ENCODE peak calls at places on chromosomes 6 and 20, in six cellular contexts. P, C, Q, S, B and T are unnamed samples.
A peak's percentile ranks its signal among the peaks of the same experiment; 100 is the strongest.

GRCh38 chr20:62831361-62831788 is 14.5 kb downstream of the COL9A3 start:
- DNase-seq in B (no peak), P (peak; percentile 10), S (no peak), Q (no peak), C (no peak), T (no peak)

GRCh38 chr20:24034820-24035219 is 46.2 kb upstream of the GGTLC1 start:
- DNase-seq in C (no peak), Q (no peak), S (no peak), P (no peak), B (no peak), T (no peak)

GRCh38 chr6:17816921-17817611 is 110.3 kb upstream of the NUP153 start:
- DNase-seq in Q (no peak), S (peak; percentile 75), P (no peak), B (no peak), C (no peak), T (no peak)

GRCh38 chr6:117908246-117909107 is 1.4 kb downstream of the SLC35F1 start:
- DNase-seq in P (peak; percentile 10), C (no peak), B (peak; percentile 52), S (no peak), Q (peak; percentile 14), T (no peak)

GRCh38 chr6:33915134-33915533 is 111.3 kb upstream of the MLN start:
- DNase-seq in B (no peak), Q (no peak), C (no peak), P (no peak), S (no peak), T (no peak)

GRCh38 chr6:135935951-135936601 is 84.6 kb downstream of the PDE7B start:
- DNase-seq in B (no peak), S (peak; percentile 75), Q (no peak), C (no peak), P (no peak), T (no peak)

GRCh38 chr20:49276895-49277785 is 717 bp downstream of the ZNFX1 start:
- DNase-seq in Q (peak; percentile 50), C (peak; percentile 72), B (peak; percentile 41), S (no peak), P (peak; percentile 49), T (no peak)

GRCh38 chr6:129672883-129673631 is 36.9 kb downstream of the ARHGAP18 start:
- DNase-seq in P (no peak), B (no peak), C (no peak), Q (no peak), S (peak; percentile 87), T (no peak)

GRCh38 chr6:10250655-10251220 is 164.1 kb downstream of the TFAP2A start:
- DNase-seq in S (no peak), B (no peak), P (no peak), C (no peak), Q (no peak), T (no peak)

GRCh38 chr20:51668932-51669331 is 99.3 kb downstream of the ATP9A start:
- DNase-seq in P (no peak), B (no peak), Q (no peak), C (no peak), S (no peak), T (no peak)

GRCh38 chr20:41499064-41499463 is 119.1 kb downstream of the CHD6 start:
- DNase-seq in C (no peak), Q (no peak), B (no peak), P (no peak), S (no peak), T (no peak)

GRCh38 chr6:135922746-135923145 is 71.2 kb downstream of the PDE7B start:
- DNase-seq in P (peak; percentile 66), S (peak; percentile 58), Q (peak; percentile 76), C (no peak), B (no peak), T (no peak)

GRCh38 chr20:4087923-4088322 is 72.6 kb upstream of the RNF24 start:
- DNase-seq in B (no peak), S (peak; percentile 57), Q (no peak), P (no peak), C (no peak), T (no peak)

GRCh38 chr6:125332664-125333063 is 30.9 kb upstream of the HDDC2 start:
- DNase-seq in S (no peak), Q (no peak), B (no peak), C (no peak), P (no peak), T (no peak)

GRCh38 chr20:17633221-17633849 is 48.7 kb downstream of the RRBP1 start:
- DNase-seq in P (no peak), S (no peak), B (no peak), C (no peak), Q (no peak), T (no peak)

GRCh38 chr6:169799474-169799926 is 48.1 kb downstream of the ERMARD start:
- DNase-seq in B (no peak), Q (no peak), S (no peak), C (no peak), P (no peak), T (no peak)

GRCh38 chr6:169798764-169799473 is 47.5 kb downstream of the ERMARD start:
- DNase-seq in B (no peak), P (no peak), S (no peak), Q (no peak), C (no peak), T (no peak)

GRCh38 chr6:169801396-169802160 is 50.2 kb downstream of the ERMARD start:
- DNase-seq in P (no peak), Q (no peak), B (peak; percentile 31), C (no peak), S (no peak), T (no peak)

GRCh38 chr6:169800668-169801395 is 49.4 kb downstream of the ERMARD start:
- DNase-seq in C (peak; percentile 67), B (no peak), S (peak; percentile 82), P (no peak), Q (no peak), T (no peak)

GRCh38 chr6:169800116-169800667 is 48.8 kb downstream of the ERMARD start:
- DNase-seq in Q (no peak), C (peak; percentile 68), P (no peak), S (no peak), B (no peak), T (no peak)
- H3K4me1 ChIP-seq in Q (no peaks in the 10 kb centered on the region), C (peaks cover 4% of the 10 kb centered on the region), P (no peaks in the 10 kb centered on the region), S (peaks cover 10% of the 10 kb centered on the region), B (peaks cover 24% of the 10 kb centered on the region), T (peaks cover 26% of the 10 kb centered on the region)

DNA sequence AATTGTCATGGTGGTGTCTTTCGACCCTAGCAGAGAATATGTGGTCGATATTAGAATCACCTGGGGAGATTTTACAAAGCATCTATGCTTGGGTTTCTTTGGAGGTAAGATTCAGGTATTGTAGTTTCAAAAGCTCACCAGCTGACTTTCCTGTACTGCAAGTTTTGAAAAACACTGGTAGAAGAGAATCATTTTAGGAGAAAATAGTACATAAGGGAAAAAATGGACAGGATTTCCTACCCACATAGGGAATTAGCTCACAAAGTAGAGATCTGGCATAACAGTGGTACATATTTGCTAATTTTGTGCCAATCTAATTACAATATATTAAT is 27.4 kb upstream of the ABT1 start:
- DNase-seq in B (no peak), C (no peak), P (no peak), S (no peak), Q (no peak), T (no peak)
- H3K4me3 ChIP-seq in B (peak overlapping the region; percentile 97), C (peak overlapping the region; percentile 58), P (no peak overlapping the region), S (peak overlapping the region; percentile 65), Q (peak overlapping the region; percentile 3), T (peak overlapping the region; percentile 90)

DNA sequence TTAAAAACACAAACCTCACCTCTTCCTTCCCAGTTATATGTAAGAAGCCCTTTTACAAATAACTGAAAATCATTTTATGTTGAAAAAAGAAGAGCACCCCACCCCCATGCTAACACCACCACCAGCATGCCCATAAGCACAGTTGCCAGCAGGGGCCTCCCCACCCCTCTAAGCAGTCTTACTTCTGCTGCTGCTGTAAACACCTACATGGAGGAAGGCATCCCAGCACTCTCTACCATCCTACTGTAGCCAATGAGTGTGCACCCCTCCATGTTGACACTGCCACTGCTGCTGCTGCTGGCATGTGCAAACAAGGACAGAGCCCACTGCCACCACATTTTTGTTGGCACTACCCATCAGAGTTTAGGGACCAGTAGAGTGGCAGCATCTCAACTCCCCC is 49.6 kb upstream of the PHIP start:
- DNase-seq in C (no peak), B (peak; percentile 5), Q (no peak), P (no peak), S (no peak), T (no peak)
- TF ChIP-seq CTCF in C (no peak), B (peak; percentile 17), Q (no peak), P (no peak), S (no peak), T (no peak)

GRCh38 chr6:157159339-157159738 is 164.0 kb downstream of the TMEM242 start:
- DNase-seq in B (no peak), C (no peak), P (no peak), Q (no peak), S (no peak), T (no peak)

GRCh38 chr6:157155838-157156237 is 167.5 kb downstream of the TMEM242 start:
- DNase-seq in Q (no peak), C (no peak), P (no peak), S (no peak), B (no peak), T (no peak)

GRCh38 chr6:157158897-157159296 is 164.4 kb downstream of the TMEM242 start:
- DNase-seq in Q (no peak), S (no peak), P (no peak), B (peak; percentile 51), C (no peak), T (no peak)

GRCh38 chr6:157158456-157158855 is 164.9 kb downstream of the TMEM242 start:
- DNase-seq in B (no peak), S (no peak), Q (no peak), C (no peak), P (no peak), T (no peak)

GRCh38 chr6:157157228-157157627 is 166.1 kb downstream of the TMEM242 start:
- DNase-seq in P (no peak), C (no peak), B (no peak), S (no peak), Q (no peak), T (no peak)
- H3K4me1 ChIP-seq in P (no peaks in the 10 kb centered on the region), C (peaks cover 4% of the 10 kb centered on the region), B (peaks cover 15% of the 10 kb centered on the region), S (no peaks in the 10 kb centered on the region), Q (no peaks in the 10 kb centered on the region), T (no peaks in the 10 kb centered on the region)